ENCODE peak calls at places on chromosomes 5 and 9, in four cellular contexts. J is prostate gland, X is lung, K is body of pancreas. N is an unnamed sample.

GRCh38 chr9:131273791-131274673 is 2.3 kb downstream of the FAM78A start:
- DNase-seq in X (no peak), J (no peak), K (no peak), N (no peak)

GRCh38 chr5:79759436-79759835 is 69.8 kb downstream of the CMYA5 start:
- DNase-seq in X (no peak), J (no peak), K (no peak), N (no peak)

GRCh38 chr5:88734983-88735382 is 148.0 kb downstream of the MEF2C start:
- DNase-seq in K (no peak), J (no peak), X (no peak), N (no peak)

GRCh38 chr5:157994906-157995519 is 136.1 kb upstream of the CLINT1 start:
- DNase-seq in K (peak; percentile 71), J (peak; percentile 49), X (peak; percentile 63), N (peak; percentile 78)

GRCh38 chr9:36486454-36486932 is 86.2 kb upstream of the MELK start:
- DNase-seq in J (peak; percentile 6), K (peak; percentile 26), X (no peak), N (peak; percentile 28)

GRCh38 chr5:33284681-33285080 is 156.1 kb upstream of the TARS1 start:
- DNase-seq in J (no peak), K (no peak), X (no peak), N (no peak)

GRCh38 chr5:7927466-7928375 is 58.8 kb downstream of the MTRR start:
- DNase-seq in K (peak; percentile 63), J (peak; percentile 40), X (peak; percentile 44), N (peak; percentile 71)

GRCh38 chr5:55908804-55909203 is 57.6 kb downstream of the IL31RA start:
- DNase-seq in J (no peak), X (no peak), K (no peak), N (no peak)

GRCh38 chr5:180703912-180704311 is 35.9 kb downstream of the OR2Y1 start:
- DNase-seq in J (no peak), X (no peak), K (no peak), N (no peak)

GRCh38 chr5:173969167-173970049 is 19.6 kb upstream of the C5orf47 start:
- DNase-seq in J (no peak), K (no peak), X (no peak), N (no peak)

GRCh38 chr5:43602456-43602817 is 543 bp upstream of the NNT start:
- DNase-seq in X (peak; percentile 32), K (peak; percentile 46), J (peak; percentile 10), N (peak; percentile 43)

GRCh38 chr5:180331647-180331950 is 21.5 kb downstream of the GFPT2 start:
- DNase-seq in J (no peak), K (no peak), X (no peak), N (no peak)

DNA sequence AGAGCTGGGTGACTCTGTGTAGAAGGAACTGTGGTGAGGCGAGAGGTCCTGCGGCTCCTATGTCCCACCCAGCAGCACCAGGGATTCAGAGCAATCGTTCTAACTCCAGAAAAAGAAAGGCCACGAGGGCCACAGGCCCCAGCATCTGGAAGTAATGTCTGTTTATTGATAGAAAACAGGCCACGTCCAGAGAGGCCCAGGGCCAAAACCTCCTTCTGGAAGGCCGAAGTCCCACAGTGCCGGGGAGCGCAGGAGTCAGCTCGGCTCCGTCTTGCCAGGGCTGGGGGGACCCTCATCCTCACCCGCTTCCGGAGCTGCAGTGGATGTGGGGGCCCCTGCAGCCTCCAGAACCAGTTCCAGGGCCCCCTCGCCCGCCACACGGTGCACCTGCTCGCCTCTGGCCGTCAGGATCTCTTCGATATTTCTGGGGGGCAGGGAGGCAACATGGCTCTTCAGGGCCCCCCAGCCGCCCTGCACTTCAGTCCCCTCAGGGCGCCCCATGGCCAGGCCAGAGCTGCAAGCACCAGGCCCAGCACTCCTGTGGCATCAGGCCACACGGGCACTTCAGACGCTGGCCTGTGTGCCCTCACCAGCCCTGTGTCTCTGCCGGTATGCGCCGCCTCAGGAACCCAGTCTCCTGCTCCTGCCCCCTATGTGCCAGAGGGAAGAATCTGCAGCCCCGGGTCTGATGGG is 1.6 kb downstream of the DNLZ start:
- DNase-seq in J (no peak), K (no peak), X (no peak), N (no peak)
- H3K36me3 ChIP-seq in J (no peaks in the 10 kb centered on the region), K (no peaks in the 10 kb centered on the region), X (peaks cover 19% of the 10 kb centered on the region), N (no peaks in the 10 kb centered on the region)

DNA sequence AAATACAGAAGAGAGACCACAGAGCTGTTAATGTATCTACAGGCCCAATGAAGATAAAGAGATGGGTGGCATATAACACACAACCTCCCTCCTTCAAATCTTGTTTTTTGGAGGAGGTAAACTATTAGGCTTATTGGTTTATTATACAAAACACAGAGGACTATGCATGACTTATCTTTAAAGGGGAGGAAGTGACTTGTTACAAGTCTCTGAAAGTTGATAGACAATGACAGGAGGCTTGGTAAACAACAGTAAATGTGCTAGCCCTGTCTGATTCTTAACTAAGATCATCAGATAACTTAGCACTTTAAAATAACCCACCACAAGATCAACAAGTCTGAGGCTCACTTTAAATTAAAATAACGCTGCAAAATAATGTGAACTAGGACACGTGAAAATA is 219.0 kb downstream of the MLLT3 start:
- DNase-seq in K (no peak), X (no peak), J (no peak), N (no peak)
- H3K4me3 ChIP-seq in K (no peak overlapping the region), X (no peak overlapping the region), J (no peak overlapping the region), N (no peak overlapping the region)

GRCh38 chr5:176491901-176492300 is 43.7 kb downstream of the FAF2 start:
- DNase-seq in X (no peak), J (no peak), K (no peak), N (no peak)
- H3K36me3 ChIP-seq in X (peaks cover 37% of the 10 kb centered on the region), J (no peaks in the 10 kb centered on the region), K (peaks cover 33% of the 10 kb centered on the region), N (no peaks in the 10 kb centered on the region)

GRCh38 chr5:140631831-140632365 is 1.1 kb downstream of the CD14 start:
- DNase-seq in X (peak; percentile 39), K (peak; percentile 57), J (no peak), N (peak; percentile 48)
- H3K4me3 ChIP-seq in X (peak overlapping the region; percentile 43), K (peak overlapping the region; percentile 23), J (peak overlapping the region; percentile 38), N (peak overlapping the region; percentile 47)

GRCh38 chr9:76458903-76459690 is at the start of gene GCNT1:
- DNase-seq in J (peak; percentile 90), X (peak; percentile 86), K (peak; percentile 92), N (peak; percentile 98)

GRCh38 chr9:76456202-76456926 is 2.6 kb upstream of the GCNT1 start:
- DNase-seq in X (no peak), K (peak; percentile 86), J (peak; percentile 31), N (peak; percentile 90)

GRCh38 chr9:76451234-76451633 is 7.7 kb upstream of the GCNT1 start:
- DNase-seq in K (no peak), J (no peak), X (no peak), N (no peak)

GRCh38 chr9:76452839-76453238 is 6.1 kb upstream of the GCNT1 start:
- DNase-seq in K (no peak), J (no peak), X (no peak), N (no peak)

GRCh38 chr9:76453785-76454184 is 5.2 kb upstream of the GCNT1 start:
- DNase-seq in X (no peak), J (no peak), K (no peak), N (no peak)
- H3K36me3 ChIP-seq in X (no peaks in the 10 kb centered on the region), J (no peaks in the 10 kb centered on the region), K (no peaks in the 10 kb centered on the region), N (no peaks in the 10 kb centered on the region)